ENCODE peak calls at places on chromosome 17, in nine cellular contexts. V is EH; R is uterus; L is T-helper 9 cell; N is breast epithelium; H is posterior vena cava; F is NCI-H1105; Z is natural killer cell treated with Interleukin-12 subunit alpha and Interleukin-12 subunit beta and Interleukin-15 and Interleukin-18, amount 100 ng/mL, for 72 hours; I is hypothalamus. K is an unnamed sample.
A peak's percentile ranks its signal among the peaks of the same experiment; 100 is the strongest.

GRCh38 chr17:41004397-41004796 is 4.5 kb downstream of the KRTAP3-1 start:
- DNase-seq in N (no peak), Z (no peak), L (no peak), R (no peak), F (peak; percentile 85), H (no peak), V (no peak), I (no peak), K (no peak)

GRCh38 chr17:56910509-56911235 is 3.2 kb downstream of the TRIM25 start:
- DNase-seq in L (no peak), V (no peak), R (no peak), I (no peak), H (no peak), F (no peak), Z (no peak), N (no peak), K (no peak)

GRCh38 chr17:2081564-2081963 is 26.7 kb downstream of the HIC1 start:
- DNase-seq in F (no peak), R (peak; percentile 31), L (no peak), V (peak; percentile 86), I (no peak), N (no peak), Z (no peak), H (no peak), K (no peak)

GRCh38 chr17:4438162-4438944 is 4.6 kb downstream of the SPNS3 start:
- DNase-seq in F (no peak), Z (no peak), L (no peak), V (no peak), N (no peak), R (no peak), H (no peak), I (no peak), K (no peak)

GRCh38 chr17:31877911-31878702 is 19.1 kb upstream of the COPRS start:
- DNase-seq in Z (no peak), I (no peak), L (no peak), H (no peak), F (no peak), V (peak; percentile 10), N (no peak), R (no peak), K (peak; percentile 84)

GRCh38 chr17:1953866-1954265 is 71.3 kb downstream of the RTN4RL1 start:
- DNase-seq in V (no peak), N (no peak), F (no peak), H (no peak), L (no peak), Z (no peak), R (no peak), I (no peak), K (no peak)

GRCh38 chr17:14297161-14297851 is 3.6 kb upstream of the HS3ST3B1 start:
- DNase-seq in N (no peak), L (no peak), Z (peak; percentile 68), I (no peak), F (peak; percentile 58), V (peak; percentile 58), R (no peak), H (no peak), K (peak; percentile 64)

GRCh38 chr17:38556234-38556633 is 49.5 kb downstream of the SRCIN1 start:
- DNase-seq in R (no peak), N (no peak), H (no peak), F (no peak), V (no peak), L (no peak), I (no peak), Z (no peak), K (no peak)

GRCh38 chr17:41925991-41926590 is 4.3 kb upstream of the ODAD4 start:
- DNase-seq in V (no peak), I (no peak), N (no peak), H (no peak), L (no peak), Z (no peak), R (no peak), F (no peak), K (peak; percentile 30)

GRCh38 chr17:49775546-49776260 is 11.8 kb upstream of the FAM117A start:
- DNase-seq in I (no peak), N (no peak), R (peak; percentile 68), Z (no peak), L (no peak), V (peak; percentile 52), H (peak; percentile 85), F (no peak), K (no peak)

GRCh38 chr17:74525781-74526288 is 5.4 kb downstream of the CD300LB start:
- DNase-seq in F (no peak), H (peak; percentile 16), N (peak; percentile 10), I (no peak), R (no peak), L (no peak), V (no peak), Z (no peak), K (no peak)

GRCh38 chr17:72176516-72176851 is 55.7 kb downstream of the SOX9 start:
- DNase-seq in H (no peak), Z (no peak), L (no peak), R (no peak), V (no peak), F (peak; percentile 25), I (no peak), N (no peak), K (no peak)

GRCh38 chr17:3851461-3852100 is 5.5 kb upstream of the NCBP3 start:
- DNase-seq in R (no peak), F (no peak), H (peak; percentile 70), N (no peak), I (no peak), Z (no peak), V (no peak), L (no peak), K (no peak)

GRCh38 chr17:63698886-63699637 is 863 bp downstream of the LIMD2 start:
- DNase-seq in R (no peak), L (peak; percentile 77), F (no peak), Z (peak; percentile 88), H (peak; percentile 91), N (no peak), V (peak; percentile 50), I (no peak), K (peak; percentile 27)

GRCh38 chr17:21253646-21254441 is 634 bp upstream of the NATD1 start:
- DNase-seq in I (no peak), F (no peak), N (no peak), Z (no peak), R (no peak), H (no peak), V (no peak), L (no peak), K (no peak)

GRCh38 chr17:27533874-27534815 is 77.9 kb downstream of the KSR1 start:
- DNase-seq in H (no peak), F (no peak), R (no peak), L (no peak), V (peak; percentile 96), Z (no peak), I (no peak), N (no peak), K (peak; percentile 96)

GRCh38 chr17:78803161-78803845 is 21.2 kb upstream of the CYTH1 start:
- DNase-seq in R (no peak), F (no peak), H (no peak), N (no peak), V (no peak), Z (no peak), L (no peak), I (no peak), K (no peak)

K was measured in fibroblast of lung.